ENCODE peak calls at places on chromosomes 13 and 19, in seven cellular contexts. A is tibial nerve, H is ovary, F is nephron progenitor cell, M is omental fat pad, N is glutamatergic neuron, U is Calu3. E is an unnamed sample.

GRCh38 chr13:99275093-99275469 is 16.9 kb upstream of the GPR18 start:
- DNase-seq in H (no peak), N (no peak), A (no peak), M (no peak), F (no peak), U (no peak), E (no peak)

GRCh38 chr19:1027953-1028902 is 1.8 kb downstream of the CNN2 start:
- DNase-seq in U (peak; percentile 59), M (no peak), H (peak; percentile 83), N (no peak), A (no peak), F (peak; percentile 79), E (peak; percentile 79)

GRCh38 chr13:49664606-49665005 is 26.7 kb downstream of the EBPL start:
- DNase-seq in A (no peak), M (no peak), U (no peak), H (no peak), N (no peak), F (no peak), E (no peak)

GRCh38 chr19:21117041-21117907 is 24.6 kb upstream of the ZNF431 start:
- DNase-seq in U (no peak), A (no peak), H (no peak), F (no peak), M (no peak), N (no peak), E (no peak)

GRCh38 chr19:5292453-5292842 is 48.2 kb downstream of the PTPRS start:
- DNase-seq in F (no peak), U (no peak), N (no peak), H (no peak), M (no peak), A (no peak), E (no peak)

GRCh38 chr13:112072531-112073244 is 5.7 kb downstream of the SOX1 start:
- DNase-seq in F (peak; percentile 72), M (no peak), A (no peak), N (peak; percentile 70), H (no peak), U (no peak), E (peak; percentile 44)

GRCh38 chr13:42110410-42111155 is 62.1 kb downstream of the DGKH start:
- DNase-seq in M (no peak), N (no peak), F (peak; percentile 33), A (no peak), H (peak; percentile 22), U (peak; percentile 24), E (no peak)

GRCh38 chr19:40745402-40745780 is 4.9 kb downstream of the ACTMAP start:
- DNase-seq in F (no peak), N (no peak), A (no peak), M (no peak), H (no peak), U (no peak), E (no peak)

GRCh38 chr19:2047449-2048103 is 3.5 kb downstream of the MKNK2 start:
- DNase-seq in H (peak; percentile 63), M (no peak), A (no peak), N (no peak), U (peak; percentile 39), F (no peak), E (no peak)

GRCh38 chr19:5937550-5937949 is 23.5 kb downstream of the CAPS start:
- DNase-seq in N (no peak), U (no peak), F (no peak), A (no peak), H (no peak), M (no peak), E (no peak)

GRCh38 chr13:97199451-97199850 is 22.7 kb upstream of the MBNL2 start:
- DNase-seq in A (no peak), N (no peak), H (no peak), F (no peak), M (no peak), U (no peak), E (no peak)

GRCh38 chr19:35740423-35741215 is 1.6 kb downstream of the IGFLR1 start:
- DNase-seq in F (peak; percentile 98), H (peak; percentile 99), N (peak; percentile 99), A (peak; percentile 97), M (peak; percentile 93), U (peak; percentile 99), E (peak; percentile 98)
- TF ChIP-seq CTCF in F (peak; percentile 26), H (no peak), N (peak; percentile 11), A (peak; percentile 18), M (no peak), U (no peak), E (no peak)

DNA sequence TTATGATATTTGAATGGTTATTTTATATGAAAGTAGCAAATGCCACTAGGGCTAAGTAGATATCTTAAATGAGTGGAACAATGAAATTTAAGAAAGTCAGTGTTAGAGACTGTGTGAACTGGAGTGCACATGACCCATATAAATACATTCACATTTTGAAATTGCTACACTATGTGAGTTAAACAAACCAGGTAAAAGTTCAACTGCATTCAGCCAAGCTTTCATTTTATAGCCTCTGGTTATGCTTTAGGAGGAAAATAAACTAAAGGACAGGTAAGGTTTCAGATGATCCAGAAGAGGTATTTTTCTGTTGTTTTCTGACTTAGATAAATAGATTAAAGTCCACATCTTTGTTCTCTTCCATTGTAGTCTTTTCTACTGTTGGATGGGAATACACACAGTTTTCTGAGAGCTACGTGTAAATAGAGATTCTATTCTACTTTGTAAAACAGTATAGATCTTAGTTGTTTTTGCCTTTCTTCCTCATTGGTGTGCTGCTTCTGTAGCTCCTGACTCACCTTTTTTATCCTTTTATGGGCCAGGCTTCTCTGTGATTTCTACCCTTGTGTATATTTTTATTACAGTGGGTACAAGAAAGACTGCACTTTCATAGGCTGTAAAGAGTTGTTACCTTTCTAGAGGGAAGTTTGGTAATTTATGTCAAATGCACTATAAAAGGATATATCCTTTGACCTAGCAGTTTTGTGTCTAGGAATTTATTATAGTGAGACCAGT is 54.6 kb upstream of the KCTD4 start:
- DNase-seq in F (no peak), N (no peak), H (no peak), M (no peak), U (no peak), A (no peak), E (no peak)
- TF ChIP-seq CTCF in F (no peak), N (no peak), H (no peak), M (no peak), U (no peak), A (no peak), E (no peak)

GRCh38 chr19:54114340-54114826 is 1.1 kb downstream of the TFPT start:
- DNase-seq in H (no peak), N (no peak), M (no peak), U (peak; percentile 55), A (no peak), F (no peak), E (no peak)
- TF ChIP-seq CTCF in H (no peak), N (no peak), M (no peak), U (no peak), A (no peak), F (no peak), E (no peak)

DNA sequence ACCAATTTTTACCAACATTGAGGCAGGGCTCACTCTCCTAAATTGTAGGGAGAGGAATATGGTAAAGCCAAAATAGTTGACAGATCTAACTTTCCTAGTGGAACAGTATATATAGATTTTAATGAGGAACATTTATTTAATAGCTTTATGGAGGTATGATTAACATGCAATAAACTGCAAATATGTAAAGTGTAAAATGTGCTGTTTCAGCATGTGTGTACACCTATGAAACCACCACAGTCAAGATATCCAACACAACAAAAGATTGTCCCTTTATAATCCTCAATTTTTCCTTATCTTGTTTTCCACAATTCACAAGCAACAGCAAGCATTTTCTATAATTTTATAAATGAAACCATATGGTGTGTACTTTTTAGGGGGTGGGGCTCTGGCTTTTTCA is 4.1 kb upstream of the TRAPPC2B start:
- DNase-seq in M (no peak), N (no peak), U (no peak), H (no peak), F (no peak), A (no peak), E (no peak)
- TF ChIP-seq CTCF in M (no peak), N (no peak), U (no peak), H (no peak), F (no peak), A (no peak), E (no peak)

GRCh38 chr19:55088021-55088451 is 12.4 kb downstream of the EPS8L1 start:
- DNase-seq in A (no peak), F (no peak), N (peak; percentile 37), H (no peak), U (no peak), M (no peak), E (no peak)

GRCh38 chr19:55089279-55089944 is 13.7 kb downstream of the EPS8L1 start:
- DNase-seq in A (no peak), H (no peak), F (no peak), U (no peak), M (no peak), N (no peak), E (no peak)

GRCh38 chr19:55086730-55087541 is 11.3 kb downstream of the EPS8L1 start:
- DNase-seq in M (peak; percentile 85), U (no peak), F (peak; percentile 98), A (peak; percentile 80), H (peak; percentile 92), N (peak; percentile 99), E (peak; percentile 83)

GRCh38 chr19:55087542-55087935 is 11.9 kb downstream of the EPS8L1 start:
- DNase-seq in M (no peak), H (no peak), N (peak; percentile 75), A (no peak), U (no peak), F (no peak), E (no peak)

GRCh38 chr19:55088543-55089265 is 13.0 kb downstream of the EPS8L1 start:
- DNase-seq in H (peak; percentile 81), N (peak; percentile 96), M (peak; percentile 97), U (peak; percentile 93), F (peak; percentile 97), A (peak; percentile 67), E (peak; percentile 74)
- TF ChIP-seq CTCF in H (no peak), N (peak; percentile 96), M (no peak), U (peak; percentile 98), F (peak; percentile 92), A (peak; percentile 45), E (peak; percentile 93)

GRCh38 chr13:56396318-56396717 is 744.4 kb upstream of the PRR20A start:
- DNase-seq in N (no peak), F (no peak), H (no peak), A (no peak), U (no peak), M (no peak), E (no peak)

GRCh38 chr13:56393549-56393948 is 747.2 kb upstream of the PRR20A start:
- DNase-seq in M (no peak), N (no peak), A (no peak), U (no peak), F (no peak), H (no peak), E (no peak)
- TF ChIP-seq CTCF in M (no peak), N (no peak), A (no peak), U (no peak), F (no peak), H (no peak), E (no peak)

DNA sequence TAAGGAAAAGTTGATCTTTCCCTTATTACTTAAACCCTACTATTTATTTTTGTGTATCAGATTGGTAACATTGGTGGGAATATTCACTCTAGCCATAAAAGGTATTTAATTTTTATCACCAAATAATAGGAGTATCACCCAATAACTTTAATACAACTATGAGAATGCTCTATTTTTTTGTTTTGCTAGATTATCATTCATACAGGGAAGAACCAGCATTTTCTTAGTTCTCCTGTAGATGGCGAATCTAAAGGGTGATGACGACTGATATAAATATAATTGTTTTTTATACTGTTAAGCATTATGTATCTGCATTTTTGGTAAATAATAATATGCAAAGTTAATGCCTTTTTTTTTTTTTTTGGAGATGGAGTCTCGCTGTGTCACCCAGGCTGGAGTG is 7.9 kb upstream of the FRY start:
- DNase-seq in H (no peak), F (no peak), U (no peak), A (no peak), N (no peak), M (no peak), E (no peak)
- TF ChIP-seq CTCF in H (no peak), F (no peak), U (no peak), A (no peak), N (no peak), M (no peak), E (peak; percentile 37)

GRCh38 chr13:110498327-110498726 is 63.2 kb downstream of the RAB20 start:
- DNase-seq in N (no peak), A (no peak), M (no peak), U (no peak), H (no peak), F (no peak), E (no peak)
- TF ChIP-seq CTCF in N (no peak), A (no peak), M (no peak), U (no peak), H (no peak), F (no peak), E (no peak)

E was measured in mesothelial cell of epicardium.